ENCODE peak calls at places on chromosomes 2 and 18, in eight cellular contexts. A is coronary artery; B is colonic mucosa; Z is right cardiac atrium; R is CD8-positive, alpha-beta T cell; P is MM.1S; I is cardiac fibroblast; D is GM23338. L is an unnamed sample.

GRCh38 chr2:156466739-156467405 is 30.7 kb downstream of the GPD2 start:
- DNase-seq in A (no peak), B (peak), Z (peak), R (no peak), P (no peak), I (peak), D (no peak), L (peak)

GRCh38 chr18:80229342-80229741 is 18.0 kb downstream of the PARD6G start:
- DNase-seq in A (no peak), B (no peak), Z (no peak), R (no peak), P (no peak), I (peak), D (no peak), L (no peak)

GRCh38 chr2:43513216-43513615 is 82.6 kb downstream of the THADA start:
- DNase-seq in A (no peak), B (no peak), Z (no peak), R (no peak), P (peak), I (peak), D (no peak), L (no peak)

GRCh38 chr2:30765226-30765625 is 42.0 kb downstream of the CAPN13 start:
- DNase-seq in A (no peak), B (no peak), Z (no peak), R (no peak), P (no peak), I (no peak), D (no peak), L (no peak)

GRCh38 chr2:1995987-1996386 is 251.7 kb upstream of the PXDN start:
- DNase-seq in A (peak), B (no peak), Z (no peak), R (no peak), P (no peak), I (no peak), D (no peak), L (no peak)

GRCh38 chr18:75491361-75491760 is 63.9 kb upstream of the SMIM21 start:
- DNase-seq in A (no peak), B (no peak), Z (no peak), R (no peak), P (no peak), I (no peak), D (no peak), L (no peak)

GRCh38 chr2:101958071-101958470 is 33.7 kb upstream of the IL1R2 start:
- DNase-seq in A (no peak), B (no peak), Z (no peak), R (no peak), P (no peak), I (peak), D (no peak), L (peak)

GRCh38 chr2:134389331-134389835 is 135.5 kb downstream of the MGAT5 start:
- DNase-seq in A (no peak), B (no peak), Z (no peak), R (no peak), P (no peak), I (no peak), D (no peak), L (no peak)

GRCh38 chr2:28199995-28200394 is 192.7 kb upstream of the FOSL2 start:
- DNase-seq in A (no peak), B (no peak), Z (no peak), R (no peak), P (no peak), I (no peak), D (no peak), L (peak)

GRCh38 chr18:46281185-46282176 is 177.3 kb downstream of the HAUS1 start:
- DNase-seq in A (peak), B (peak), Z (peak), R (peak), P (peak), I (peak), D (peak), L (peak)

GRCh38 chr2:178325268-178325667 is 125.7 kb downstream of the PRKRA start:
- DNase-seq in A (no peak), B (no peak), Z (no peak), R (no peak), P (no peak), I (no peak), D (no peak), L (no peak)

GRCh38 chr2:20106746-20107145 is 55.3 kb upstream of the LAPTM4A start:
- DNase-seq in A (no peak), B (peak), Z (peak), R (peak), P (no peak), I (no peak), D (peak), L (peak)

GRCh38 chr18:47756364-47757016 is 174.0 kb downstream of the SMAD2 start:
- DNase-seq in A (no peak), B (peak), Z (peak), R (peak), P (peak), I (peak), D (peak), L (peak)

GRCh38 chr2:143635302-143635701 is 506.1 kb downstream of the ARHGAP15 start:
- DNase-seq in A (no peak), B (no peak), Z (no peak), R (no peak), P (no peak), I (no peak), D (no peak), L (no peak)

GRCh38 chr2:157107460-157107859 is 150.0 kb upstream of the GALNT5 start:
- DNase-seq in A (no peak), B (no peak), Z (no peak), R (no peak), P (no peak), I (no peak), D (no peak), L (no peak)

GRCh38 chr2:232668805-232669444 is 28.2 kb upstream of the GIGYF2 start:
- DNase-seq in A (no peak), B (no peak), Z (no peak), R (no peak), P (peak), I (peak), D (peak), L (peak)

GRCh38 chr2:8625399-8626283 is 56.2 kb upstream of the ID2 start:
- DNase-seq in A (no peak), B (peak), Z (no peak), R (no peak), P (no peak), I (no peak), D (no peak), L (no peak)

GRCh38 chr2:8154936-8155335 is 526.9 kb upstream of the ID2 start:
- DNase-seq in A (no peak), B (no peak), Z (no peak), R (no peak), P (no peak), I (no peak), D (no peak), L (no peak)

GRCh38 chr2:104969564-104969963 is 68.3 kb upstream of the MRPS9 start:
- DNase-seq in A (no peak), B (no peak), Z (no peak), R (no peak), P (peak), I (no peak), D (peak), L (peak)

GRCh38 chr2:9573013-9573708 is 17.5 kb upstream of the ADAM17 start:
- DNase-seq in A (no peak), B (no peak), Z (no peak), R (no peak), P (no peak), I (peak), D (no peak), L (no peak)

GRCh38 chr2:200159829-200160781 is 146.4 kb upstream of the SPATS2L start:
- DNase-seq in A (no peak), B (no peak), Z (no peak), R (no peak), P (no peak), I (no peak), D (no peak), L (peak)

GRCh38 chr2:159285929-159286708 is at the start of gene WDSUB1:
- DNase-seq in A (peak), B (peak), Z (peak), R (no peak), P (peak), I (peak), D (peak), L (peak)

GRCh38 chr18:28086530-28087172 is 90.3 kb downstream of the CDH2 start:
- DNase-seq in A (no peak), B (no peak), Z (no peak), R (no peak), P (no peak), I (peak), D (peak), L (peak)

GRCh38 chr2:14967739-14968138 is 335.2 kb downstream of the LRATD1 start:
- DNase-seq in A (no peak), B (no peak), Z (no peak), R (no peak), P (no peak), I (no peak), D (peak), L (no peak)

GRCh38 chr2:154392256-154392655 is 306.2 kb upstream of the KCNJ3 start:
- DNase-seq in A (no peak), B (no peak), Z (no peak), R (no peak), P (peak), I (no peak), D (no peak), L (no peak)

GRCh38 chr2:129801575-129801974 is 177.9 kb upstream of the RAB6C start:
- DNase-seq in A (no peak), B (peak), Z (no peak), R (no peak), P (no peak), I (peak), D (no peak), L (peak)

GRCh38 chr2:38602136-38602731 is 494 bp downstream of the HNRNPLL start:
- DNase-seq in A (peak), B (peak), Z (peak), R (peak), P (peak), I (no peak), D (peak), L (peak)

GRCh38 chr2:32666704-32667103 is 38.9 kb downstream of the TTC27 start:
- DNase-seq in A (no peak), B (no peak), Z (no peak), R (no peak), P (no peak), I (no peak), D (no peak), L (no peak)

GRCh38 chr2:174607989-174608865 is 10.6 kb upstream of the WIPF1 start:
- DNase-seq in A (no peak), B (no peak), Z (no peak), R (no peak), P (peak), I (no peak), D (no peak), L (no peak)

GRCh38 chr2:201794261-201794660 is 12.1 kb upstream of the CDK15 start:
- DNase-seq in A (no peak), B (no peak), Z (no peak), R (no peak), P (no peak), I (no peak), D (no peak), L (no peak)

GRCh38 chr2:120344991-120345975 is 653 bp upstream of the INHBB start:
- DNase-seq in A (no peak), B (no peak), Z (no peak), R (no peak), P (no peak), I (no peak), D (peak), L (no peak)

GRCh38 chr18:26948703-26949102 is 83.2 kb upstream of the AQP4 start:
- DNase-seq in A (no peak), B (no peak), Z (no peak), R (no peak), P (no peak), I (no peak), D (peak), L (no peak)

GRCh38 chr2:163737563-163737962 is 1.8 kb upstream of the FIGN start:
- DNase-seq in A (no peak), B (no peak), Z (no peak), R (no peak), P (no peak), I (no peak), D (no peak), L (no peak)

GRCh38 chr2:26702025-26702424 is 9.5 kb downstream of the KCNK3 start:
- DNase-seq in A (no peak), B (no peak), Z (no peak), R (no peak), P (no peak), I (peak), D (no peak), L (no peak)

GRCh38 chr18:59954746-59955145 is 55.0 kb downstream of the PMAIP1 start:
- DNase-seq in A (no peak), B (no peak), Z (no peak), R (no peak), P (no peak), I (peak), D (no peak), L (peak)

GRCh38 chr2:147641644-147642043 is 203.2 kb upstream of the ACVR2A start:
- DNase-seq in A (no peak), B (no peak), Z (no peak), R (no peak), P (no peak), I (peak), D (no peak), L (peak)

GRCh38 chr2:6008186-6008585 is 316.0 kb downstream of the SOX11 start:
- DNase-seq in A (no peak), B (no peak), Z (no peak), R (no peak), P (no peak), I (no peak), D (no peak), L (no peak)

DNA sequence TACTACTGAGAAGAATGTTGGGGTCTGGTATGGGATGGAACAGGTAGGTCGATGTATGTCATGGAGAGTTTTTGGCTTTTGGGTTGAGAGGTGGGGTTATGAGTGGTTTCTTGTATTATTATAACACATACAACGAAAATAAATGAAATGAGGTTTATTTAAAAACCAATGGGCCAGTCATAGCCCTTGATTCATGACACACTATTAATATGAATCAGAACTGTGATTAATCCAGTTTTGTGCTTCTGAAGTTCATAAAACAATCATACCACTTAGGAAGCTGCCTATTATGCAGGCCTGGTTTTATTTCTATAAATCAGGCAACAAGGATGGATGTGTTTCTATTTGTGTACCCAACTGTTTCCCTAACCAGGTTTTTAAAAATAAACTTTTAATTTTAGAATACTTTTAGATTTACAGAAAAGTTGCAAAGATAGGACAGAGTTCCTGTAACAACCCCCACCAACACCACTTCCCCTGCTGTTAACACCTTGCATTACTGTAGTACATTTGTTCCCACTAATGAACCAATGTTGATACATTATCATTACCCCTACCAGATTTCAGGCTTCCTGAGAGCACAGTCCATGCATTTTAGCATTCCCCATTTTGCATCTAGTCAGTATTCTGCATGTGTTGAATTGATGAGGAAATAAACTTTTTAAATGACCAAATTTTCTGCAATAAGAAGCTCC is 37.5 kb upstream of the NCOA1 start:
- DNase-seq in A (no peak), B (no peak), Z (no peak), R (no peak), P (no peak), I (no peak), D (no peak), L (peak)
- H3K4me3 ChIP-seq in A (peak), B (no peak), Z (peak), R (no peak), P (no peak), I (peak), D (no peak), L (no peak)

GRCh38 chr18:48833701-48834394 is 116.9 kb downstream of the SMAD7 start:
- DNase-seq in A (peak), B (no peak), Z (peak), R (peak), P (peak), I (no peak), D (no peak), L (peak)

GRCh38 chr18:48831802-48832201 is 119.0 kb downstream of the SMAD7 start:
- DNase-seq in A (no peak), B (no peak), Z (no peak), R (no peak), P (no peak), I (no peak), D (no peak), L (no peak)

GRCh38 chr18:48834421-48835011 is 116.2 kb downstream of the SMAD7 start:
- DNase-seq in A (peak), B (peak), Z (peak), R (peak), P (peak), I (peak), D (no peak), L (peak)

GRCh38 chr18:48831113-48831759 is 119.5 kb downstream of the SMAD7 start:
- DNase-seq in A (peak), B (no peak), Z (peak), R (no peak), P (no peak), I (no peak), D (no peak), L (no peak)

DNA sequence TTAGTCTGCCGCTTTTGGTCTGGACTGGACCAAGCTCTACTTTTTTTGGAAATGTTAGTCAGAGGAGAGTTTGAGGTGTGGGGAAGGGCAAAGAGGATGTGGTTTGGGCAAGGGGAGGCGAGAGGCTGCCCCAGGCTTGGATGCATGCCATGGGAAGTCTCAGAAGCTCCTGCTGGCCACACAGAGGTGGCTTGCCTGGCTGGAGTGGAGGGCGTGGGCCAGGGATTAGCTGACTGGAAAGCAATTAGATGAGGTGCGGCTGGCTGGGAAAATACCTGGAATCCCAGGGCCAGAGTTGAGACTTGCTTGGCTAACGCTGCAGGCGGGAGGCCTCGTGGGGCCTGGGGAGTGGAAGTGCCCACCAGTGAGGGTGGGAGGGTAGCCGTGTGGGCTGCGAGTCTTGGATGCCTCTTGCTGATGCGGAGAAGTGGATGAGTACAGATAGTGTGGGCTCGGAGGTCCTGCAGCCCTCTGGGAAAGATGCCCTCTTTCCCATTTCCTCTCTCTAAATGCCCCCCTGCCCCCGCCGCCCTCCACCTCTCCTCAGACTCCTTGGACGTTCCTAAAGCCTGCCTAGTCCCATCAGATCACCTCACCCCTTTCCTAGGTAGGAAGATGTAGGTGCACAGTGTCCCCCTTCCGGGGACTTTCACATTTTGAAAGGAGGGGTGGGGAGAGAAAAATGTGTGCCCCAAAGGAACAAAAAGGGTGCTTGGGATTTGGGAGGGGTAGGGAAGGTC is 117.6 kb downstream of the SMAD7 start:
- DNase-seq in A (peak), B (peak), Z (peak), R (no peak), P (no peak), I (peak), D (no peak), L (peak)
- H3K4me3 ChIP-seq in A (peak), B (no peak), Z (no peak), R (peak), P (peak), I (peak), D (no peak), L (no peak)

GRCh38 chr18:9596843-9597242 is 17.5 kb downstream of the PPP4R1 start:
- DNase-seq in A (no peak), B (no peak), Z (no peak), R (no peak), P (no peak), I (no peak), D (no peak), L (no peak)

GRCh38 chr18:9595197-9595596 is 19.2 kb downstream of the PPP4R1 start:
- DNase-seq in A (no peak), B (no peak), Z (no peak), R (no peak), P (no peak), I (peak), D (no peak), L (peak)

GRCh38 chr18:9596257-9596656 is 18.1 kb downstream of the PPP4R1 start:
- DNase-seq in A (no peak), B (no peak), Z (no peak), R (no peak), P (no peak), I (peak), D (no peak), L (no peak)

GRCh38 chr18:9597609-9598008 is 16.8 kb downstream of the PPP4R1 start:
- DNase-seq in A (no peak), B (no peak), Z (no peak), R (no peak), P (no peak), I (no peak), D (no peak), L (no peak)

DNA sequence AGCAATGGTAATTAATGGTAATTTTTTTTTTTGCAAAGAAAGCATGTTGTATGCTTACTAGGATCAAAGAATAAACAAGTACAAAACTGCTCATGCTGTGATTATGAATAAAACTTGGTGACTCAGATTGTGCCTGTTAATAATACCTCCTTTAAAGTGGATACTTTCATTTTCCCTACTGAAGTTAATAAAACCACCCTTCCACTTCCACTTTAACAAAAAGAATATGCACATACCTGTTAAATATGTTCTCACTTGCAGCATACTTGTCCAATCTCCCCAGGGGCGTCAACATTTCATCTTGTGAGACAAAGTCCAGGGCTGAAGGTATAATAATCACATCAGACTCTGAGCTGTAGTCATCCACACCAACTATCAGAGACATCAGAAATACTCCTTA is 19.6 kb downstream of the PPP4R1 start:
- DNase-seq in A (no peak), B (no peak), Z (no peak), R (no peak), P (peak), I (no peak), D (no peak), L (peak)
- H3K4me3 ChIP-seq in A (peak), B (no peak), Z (no peak), R (no peak), P (no peak), I (no peak), D (no peak), L (no peak)

DNA sequence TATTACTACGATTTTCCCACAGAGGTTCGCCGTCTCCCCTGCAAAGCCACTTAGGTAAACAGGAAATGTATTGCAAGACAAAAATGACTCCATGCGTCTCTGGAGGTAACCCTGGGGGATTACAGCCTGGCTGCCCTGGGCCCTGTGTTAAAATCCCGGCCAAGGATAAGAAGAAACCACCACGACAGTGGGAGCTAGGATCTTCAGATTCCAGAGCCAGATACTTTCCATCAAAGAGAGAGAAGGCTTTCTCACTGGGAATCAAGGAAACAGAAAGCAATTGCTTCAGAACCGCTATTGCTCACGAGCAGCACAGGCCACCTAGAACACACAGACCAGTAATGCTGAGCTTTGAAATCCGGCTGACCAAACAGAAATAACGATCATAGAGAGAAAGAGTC is 97.9 kb upstream of the ZNF516 start:
- DNase-seq in A (no peak), B (no peak), Z (no peak), R (no peak), P (no peak), I (peak), D (peak), L (peak)
- H3K4me3 ChIP-seq in A (no peak), B (no peak), Z (no peak), R (no peak), P (peak), I (no peak), D (no peak), L (no peak)

L was measured in epithelial cell of esophagus.